ENCODE peak calls at places on chromosomes 16 and 17, in four cellular contexts. One of them, this sample, is unnamed. For H3K4me1, the result is how much of the 10 kb centered on the place peaks cover.

GRCh38 chr16:2339521-2340484 is 725 bp downstream of the ABCA3 start:
- DNase-seq in body of pancreas: peak
- DNase-seq in IMR-90: no peak
- DNase-seq in CD8-positive, alpha-beta T cell: peak
- DNase-seq in this sample: peak

GRCh38 chr16:86994651-86995171 is 322.5 kb downstream of the C16orf95 start:
- DNase-seq in body of pancreas: no peak
- DNase-seq in IMR-90: peak
- DNase-seq in CD8-positive, alpha-beta T cell: no peak
- DNase-seq in this sample: no peak

GRCh38 chr16:50611332-50611934 is 63.2 kb downstream of the NKD1 start:
- DNase-seq in body of pancreas: no peak
- DNase-seq in IMR-90: peak
- DNase-seq in CD8-positive, alpha-beta T cell: no peak
- DNase-seq in this sample: no peak

GRCh38 chr17:17849147-17849820 is 12.5 kb upstream of the SREBF1 start:
- DNase-seq in body of pancreas: no peak
- DNase-seq in IMR-90: no peak
- DNase-seq in CD8-positive, alpha-beta T cell: peak
- DNase-seq in this sample: peak

GRCh38 chr16:17038415-17038814 is 432.3 kb downstream of the XYLT1 start:
- DNase-seq in body of pancreas: no peak
- DNase-seq in CD8-positive, alpha-beta T cell: no peak
- DNase-seq in IMR-90: no peak
- DNase-seq in this sample: no peak

GRCh38 chr17:71085238-71086033 is 916.1 kb downstream of the KCNJ2 start:
- DNase-seq in IMR-90: no peak
- DNase-seq in body of pancreas: peak
- DNase-seq in CD8-positive, alpha-beta T cell: no peak
- DNase-seq in this sample: no peak

GRCh38 chr17:49730078-49730786 is 22.5 kb upstream of the SLC35B1 start:
- DNase-seq in body of pancreas: peak
- DNase-seq in CD8-positive, alpha-beta T cell: no peak
- DNase-seq in IMR-90: peak
- DNase-seq in this sample: no peak

GRCh38 chr16:66489818-66490217 is 60.1 kb downstream of the TK2 start:
- DNase-seq in body of pancreas: peak
- DNase-seq in IMR-90: no peak
- DNase-seq in CD8-positive, alpha-beta T cell: no peak
- DNase-seq in this sample: no peak

GRCh38 chr17:59838196-59838911 is 54.4 kb downstream of the TUBD1 start:
- DNase-seq in body of pancreas: peak
- DNase-seq in CD8-positive, alpha-beta T cell: no peak
- DNase-seq in IMR-90: no peak
- DNase-seq in this sample: no peak

GRCh38 chr17:48933035-48933434 is 11.6 kb downstream of the SNF8 start:
- DNase-seq in body of pancreas: no peak
- DNase-seq in IMR-90: no peak
- DNase-seq in CD8-positive, alpha-beta T cell: no peak
- DNase-seq in this sample: no peak

GRCh38 chr16:47025641-47026040 is 52.2 kb upstream of the DNAJA2 start:
- DNase-seq in CD8-positive, alpha-beta T cell: no peak
- DNase-seq in IMR-90: no peak
- DNase-seq in body of pancreas: no peak
- DNase-seq in this sample: no peak

GRCh38 chr17:83175551-83176271 is 96.3 kb downstream of the METRNL start:
- DNase-seq in body of pancreas: peak
- DNase-seq in IMR-90: no peak
- DNase-seq in CD8-positive, alpha-beta T cell: peak
- DNase-seq in this sample: no peak

GRCh38 chr17:45155029-45155428 is 6.6 kb upstream of the HEXIM2 start:
- DNase-seq in IMR-90: no peak
- DNase-seq in body of pancreas: no peak
- DNase-seq in CD8-positive, alpha-beta T cell: no peak
- DNase-seq in this sample: no peak

GRCh38 chr17:15442316-15443185 is 24.9 kb downstream of the CDRT4 start:
- DNase-seq in body of pancreas: no peak
- DNase-seq in CD8-positive, alpha-beta T cell: no peak
- DNase-seq in IMR-90: no peak
- DNase-seq in this sample: no peak

GRCh38 chr16:75627856-75628255 is 4.8 kb upstream of the ADAT1 start:
- DNase-seq in IMR-90: peak
- DNase-seq in CD8-positive, alpha-beta T cell: no peak
- DNase-seq in body of pancreas: no peak
- DNase-seq in this sample: no peak

GRCh38 chr17:9531080-9531479 is 44.5 kb downstream of the STX8 start:
- DNase-seq in CD8-positive, alpha-beta T cell: no peak
- DNase-seq in body of pancreas: no peak
- DNase-seq in IMR-90: peak
- DNase-seq in this sample: no peak

GRCh38 chr17:38752930-38753506 is 477 bp downstream of the PSMB3 start:
- DNase-seq in IMR-90: no peak
- DNase-seq in body of pancreas: peak
- DNase-seq in CD8-positive, alpha-beta T cell: no peak
- DNase-seq in this sample: no peak

GRCh38 chr17:67836205-67836987 is 11.1 kb downstream of the BPTF start:
- DNase-seq in IMR-90: peak
- DNase-seq in body of pancreas: no peak
- DNase-seq in CD8-positive, alpha-beta T cell: no peak
- DNase-seq in this sample: no peak

GRCh38 chr17:37489197-37490001 is at the start of gene DUSP14:
- DNase-seq in body of pancreas: peak
- DNase-seq in IMR-90: peak
- DNase-seq in CD8-positive, alpha-beta T cell: peak
- DNase-seq in this sample: peak

GRCh38 chr16:47578573-47578972 is 117.4 kb downstream of the PHKB start:
- DNase-seq in CD8-positive, alpha-beta T cell: no peak
- DNase-seq in IMR-90: peak
- DNase-seq in body of pancreas: no peak
- DNase-seq in this sample: no peak

GRCh38 chr17:34991606-34992005 is 11.3 kb downstream of the LIG3 start:
- DNase-seq in CD8-positive, alpha-beta T cell: no peak
- DNase-seq in body of pancreas: no peak
- DNase-seq in IMR-90: no peak
- DNase-seq in this sample: no peak

GRCh38 chr16:30183961-30184429 is 593 bp downstream of the CORO1A start:
- DNase-seq in CD8-positive, alpha-beta T cell: peak
- DNase-seq in body of pancreas: peak
- DNase-seq in IMR-90: no peak
- DNase-seq in this sample: peak

GRCh38 chr17:73017653-73018052 is 74.8 kb downstream of the SLC39A11 start:
- DNase-seq in CD8-positive, alpha-beta T cell: no peak
- DNase-seq in body of pancreas: no peak
- DNase-seq in IMR-90: peak
- DNase-seq in this sample: no peak

GRCh38 chr17:68204736-68205135 is 43.1 kb upstream of the AMZ2 start:
- DNase-seq in IMR-90: no peak
- DNase-seq in body of pancreas: no peak
- DNase-seq in CD8-positive, alpha-beta T cell: no peak
- DNase-seq in this sample: no peak

GRCh38 chr16:79865918-79866317 is 265.4 kb upstream of the MAF start:
- DNase-seq in body of pancreas: no peak
- DNase-seq in IMR-90: no peak
- DNase-seq in CD8-positive, alpha-beta T cell: no peak
- DNase-seq in this sample: no peak

GRCh38 chr16:27582883-27583282 is 32.9 kb downstream of the KATNIP start:
- DNase-seq in CD8-positive, alpha-beta T cell: no peak
- DNase-seq in IMR-90: no peak
- DNase-seq in body of pancreas: no peak
- DNase-seq in this sample: no peak

GRCh38 chr17:4892499-4893221 is 6.7 kb upstream of the C17orf107 start:
- DNase-seq in IMR-90: no peak
- DNase-seq in CD8-positive, alpha-beta T cell: no peak
- DNase-seq in body of pancreas: no peak
- DNase-seq in this sample: peak

GRCh38 chr16:27066655-27067054 is at the start of gene C16orf82:
- DNase-seq in CD8-positive, alpha-beta T cell: no peak
- DNase-seq in IMR-90: no peak
- DNase-seq in body of pancreas: no peak
- DNase-seq in this sample: no peak

GRCh38 chr16:88430524-88431446 is 22.3 kb upstream of the ZFPM1 start:
- DNase-seq in CD8-positive, alpha-beta T cell: peak
- DNase-seq in body of pancreas: no peak
- DNase-seq in IMR-90: no peak
- DNase-seq in this sample: peak

GRCh38 chr17:18377437-18378204 is at the start of gene EVPLL:
- DNase-seq in body of pancreas: no peak
- DNase-seq in CD8-positive, alpha-beta T cell: no peak
- DNase-seq in IMR-90: no peak
- DNase-seq in this sample: no peak

GRCh38 chr17:68910256-68910705 is 44.9 kb downstream of the ABCA8 start:
- DNase-seq in IMR-90: peak
- DNase-seq in body of pancreas: no peak
- DNase-seq in CD8-positive, alpha-beta T cell: no peak
- DNase-seq in this sample: no peak

GRCh38 chr17:16215002-16215272 is 397 bp downstream of the NCOR1 start:
- DNase-seq in CD8-positive, alpha-beta T cell: no peak
- DNase-seq in body of pancreas: peak
- DNase-seq in IMR-90: no peak
- DNase-seq in this sample: no peak

GRCh38 chr17:19470529-19471261 is 59.7 kb downstream of the RNF112 start:
- DNase-seq in body of pancreas: peak
- DNase-seq in CD8-positive, alpha-beta T cell: no peak
- DNase-seq in IMR-90: peak
- DNase-seq in this sample: no peak

GRCh38 chr17:3982113-3982512 is 17.9 kb upstream of the ATP2A3 start:
- DNase-seq in IMR-90: no peak
- DNase-seq in CD8-positive, alpha-beta T cell: no peak
- DNase-seq in body of pancreas: no peak
- DNase-seq in this sample: no peak

GRCh38 chr17:50909765-50910661 is 43.9 kb upstream of the TOB1 start:
- DNase-seq in CD8-positive, alpha-beta T cell: peak
- DNase-seq in body of pancreas: no peak
- DNase-seq in IMR-90: no peak
- DNase-seq in this sample: peak

GRCh38 chr17:2433696-2434095 is 32.8 kb upstream of the MNT start:
- DNase-seq in CD8-positive, alpha-beta T cell: no peak
- DNase-seq in IMR-90: peak
- DNase-seq in body of pancreas: no peak
- DNase-seq in this sample: no peak

DNA sequence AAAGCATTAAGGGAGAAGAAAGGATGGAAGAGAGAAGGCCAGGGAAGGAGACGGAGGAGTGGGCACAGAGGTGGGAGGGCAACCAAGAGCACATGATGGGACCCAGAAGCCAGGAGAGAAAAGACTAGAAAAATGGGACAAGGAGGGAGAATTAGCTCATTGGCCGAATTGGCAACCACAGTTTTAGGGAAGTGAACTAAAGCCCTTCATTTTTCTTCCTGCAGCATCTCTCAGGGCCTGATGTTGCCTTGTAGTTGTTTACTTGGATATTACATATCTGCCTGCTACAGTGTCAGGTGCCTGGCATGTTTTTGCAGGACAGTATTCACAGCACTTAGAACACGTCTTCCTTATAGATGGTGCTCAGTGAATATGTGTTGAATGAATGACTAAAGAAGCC is 19.0 kb downstream of the EMP2 start:
- DNase-seq in IMR-90: no peak
- DNase-seq in body of pancreas: no peak
- DNase-seq in CD8-positive, alpha-beta T cell: no peak
- DNase-seq in this sample: no peak
- H3K4me1 ChIP-seq in IMR-90: under half
- H3K4me1 ChIP-seq in body of pancreas: under half
- H3K4me1 ChIP-seq in CD8-positive, alpha-beta T cell: under half
- H3K4me1 ChIP-seq in this sample: under half

DNA sequence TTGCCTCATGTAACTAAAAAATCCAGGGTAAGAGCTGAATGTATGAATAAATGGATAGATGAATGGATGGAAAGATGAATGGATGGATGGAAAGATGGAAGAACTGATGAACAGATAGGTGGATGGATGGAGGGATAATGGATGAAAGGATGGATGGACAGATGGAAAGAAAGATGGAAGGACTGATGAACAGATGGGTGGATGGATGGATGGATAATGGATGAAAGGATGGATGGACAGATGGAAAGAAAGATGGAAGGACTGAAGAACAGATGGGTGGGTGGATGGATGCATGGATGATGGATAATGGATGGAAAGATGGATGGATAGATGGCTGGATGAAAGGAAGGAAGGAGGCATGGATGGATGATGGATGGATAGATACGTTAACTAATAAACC is 11.9 kb downstream of the CHD9NB start:
- DNase-seq in body of pancreas: no peak
- DNase-seq in CD8-positive, alpha-beta T cell: no peak
- DNase-seq in IMR-90: no peak
- DNase-seq in this sample: no peak
- H3K4me1 ChIP-seq in body of pancreas: under half
- H3K4me1 ChIP-seq in CD8-positive, alpha-beta T cell: under half
- H3K4me1 ChIP-seq in IMR-90: under half
- H3K4me1 ChIP-seq in this sample: under half

GRCh38 chr17:81000631-81001357 is 9.2 kb downstream of the CHMP6 start:
- DNase-seq in CD8-positive, alpha-beta T cell: no peak
- DNase-seq in IMR-90: no peak
- DNase-seq in body of pancreas: no peak
- DNase-seq in this sample: no peak
- H3K4me1 ChIP-seq in CD8-positive, alpha-beta T cell: under half
- H3K4me1 ChIP-seq in IMR-90: under half
- H3K4me1 ChIP-seq in body of pancreas: under half
- H3K4me1 ChIP-seq in this sample: under half

DNA sequence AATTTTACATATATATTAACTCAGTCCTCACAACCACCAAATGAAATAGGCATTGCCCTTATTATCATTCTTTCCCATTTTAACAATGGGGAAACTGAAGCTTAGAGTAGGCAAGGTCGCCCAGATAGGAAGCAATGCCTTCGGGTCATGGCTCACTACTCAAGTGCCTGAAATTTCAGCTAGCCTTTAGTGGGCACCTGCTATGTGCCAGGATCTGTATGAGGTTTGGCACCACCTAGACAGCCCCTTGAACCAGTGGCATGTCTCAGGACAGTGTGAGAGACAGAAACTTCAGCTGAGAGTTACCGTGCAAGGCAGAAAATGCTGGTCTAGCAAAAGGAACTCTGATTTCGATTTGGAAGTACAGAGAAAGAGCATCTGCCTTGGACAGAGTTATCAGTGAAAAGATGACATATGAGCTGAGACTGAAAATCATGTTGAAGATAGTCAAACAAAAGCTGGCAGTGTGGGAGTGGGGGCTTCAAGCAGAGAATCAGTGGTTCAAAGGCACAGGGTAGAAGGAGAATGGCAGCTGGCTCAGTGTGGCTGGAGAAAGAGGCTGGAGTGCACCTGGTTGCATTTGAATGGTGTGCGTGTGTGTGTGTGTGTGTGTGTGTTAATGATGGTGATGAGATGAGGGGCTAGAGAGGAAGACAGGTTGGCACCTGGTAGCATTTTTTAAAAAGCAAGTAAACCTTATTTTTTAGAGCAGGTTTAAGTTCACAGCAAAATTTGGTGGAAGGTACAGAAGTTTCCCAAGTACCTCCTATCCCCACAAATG is 29.1 kb downstream of the CDH13 start:
- DNase-seq in body of pancreas: no peak
- DNase-seq in CD8-positive, alpha-beta T cell: no peak
- DNase-seq in IMR-90: no peak
- DNase-seq in this sample: no peak
- H3K4me1 ChIP-seq in body of pancreas: under half
- H3K4me1 ChIP-seq in CD8-positive, alpha-beta T cell: half or more
- H3K4me1 ChIP-seq in IMR-90: under half
- H3K4me1 ChIP-seq in this sample: half or more

This sample was measured in CD8-positive, alpha-beta memory T cell.